ENCODE peak calls at places on chromosomes 4 and X, in four cellular contexts. One of them, this sample, is unnamed.

GRCh38 chrX:135384161-135384836 is 37.4 kb upstream of the SMIM10L2A start:
- DNase-seq in substantia nigra: no peak
- DNase-seq in COLO829: no peak
- DNase-seq in germinal center: no peak
- DNase-seq in this sample: peak

GRCh38 chr4:71867598-71867997 is 83.7 kb upstream of the GC start:
- DNase-seq in COLO829: no peak
- DNase-seq in substantia nigra: no peak
- DNase-seq in germinal center: no peak
- DNase-seq in this sample: no peak

GRCh38 chr4:37623125-37623524 is 63.1 kb downstream of the RELL1 start:
- DNase-seq in germinal center: no peak
- DNase-seq in substantia nigra: no peak
- DNase-seq in COLO829: no peak
- DNase-seq in this sample: no peak

GRCh38 chr4:24598025-24598424 is 13.7 kb upstream of the DHX15 start:
- DNase-seq in substantia nigra: no peak
- DNase-seq in germinal center: no peak
- DNase-seq in COLO829: no peak
- DNase-seq in this sample: no peak

GRCh38 chrX:41779058-41779564 is 55.1 kb downstream of the GPR82 start:
- DNase-seq in substantia nigra: no peak
- DNase-seq in COLO829: no peak
- DNase-seq in germinal center: no peak
- DNase-seq in this sample: no peak

GRCh38 chr4:85149656-85150055 is 183.2 kb upstream of the WDFY3 start:
- DNase-seq in substantia nigra: no peak
- DNase-seq in COLO829: no peak
- DNase-seq in germinal center: no peak
- DNase-seq in this sample: no peak

GRCh38 chr4:119646347-119647071 is 17.9 kb upstream of the PDE5A start:
- DNase-seq in substantia nigra: no peak
- DNase-seq in COLO829: no peak
- DNase-seq in germinal center: no peak
- DNase-seq in this sample: no peak

GRCh38 chrX:135596495-135596894 is 76.0 kb downstream of the INTS6L start:
- DNase-seq in substantia nigra: no peak
- DNase-seq in germinal center: peak
- DNase-seq in COLO829: peak
- DNase-seq in this sample: peak

GRCh38 chrX:115968436-115969252 is 201.9 kb upstream of the AGTR2 start:
- DNase-seq in substantia nigra: no peak
- DNase-seq in germinal center: peak
- DNase-seq in COLO829: no peak
- DNase-seq in this sample: peak

GRCh38 chrX:53239474-53239873 is 14.5 kb upstream of the KDM5C start:
- DNase-seq in substantia nigra: no peak
- DNase-seq in germinal center: peak
- DNase-seq in COLO829: no peak
- DNase-seq in this sample: peak

GRCh38 chr4:6361076-6361784 is 91.6 kb downstream of the WFS1 start:
- DNase-seq in COLO829: no peak
- DNase-seq in substantia nigra: no peak
- DNase-seq in germinal center: no peak
- DNase-seq in this sample: no peak